ENCODE peak calls at places on chromosome 3, in five cellular contexts. One of them, this sample, is unnamed.

GRCh38 chr3:72591522-72592421 is 256.5 kb downstream of the SHQ1 start:
- DNase-seq in adrenal gland: peak
- DNase-seq in upper lobe of right lung: no peak
- DNase-seq in nephron progenitor cell: peak
- DNase-seq in omental fat pad: no peak
- DNase-seq in this sample: no peak

GRCh38 chr3:122794483-122794778 is 438 bp upstream of the SLC49A4 start:
- DNase-seq in nephron progenitor cell: no peak
- DNase-seq in upper lobe of right lung: no peak
- DNase-seq in adrenal gland: no peak
- DNase-seq in omental fat pad: no peak
- DNase-seq in this sample: no peak

GRCh38 chr3:158672293-158673176 is at the start of gene LXN:
- DNase-seq in nephron progenitor cell: peak
- DNase-seq in upper lobe of right lung: peak
- DNase-seq in omental fat pad: peak
- DNase-seq in adrenal gland: peak
- DNase-seq in this sample: peak

GRCh38 chr3:155019576-155019975 is 60.5 kb upstream of the MME start:
- DNase-seq in upper lobe of right lung: no peak
- DNase-seq in adrenal gland: no peak
- DNase-seq in omental fat pad: no peak
- DNase-seq in nephron progenitor cell: no peak
- DNase-seq in this sample: no peak

GRCh38 chr3:13040381-13041074 is 32.7 kb downstream of the IQSEC1 start:
- DNase-seq in nephron progenitor cell: no peak
- DNase-seq in upper lobe of right lung: no peak
- DNase-seq in omental fat pad: no peak
- DNase-seq in adrenal gland: no peak
- DNase-seq in this sample: no peak

GRCh38 chr3:178434206-178434805 is 101.9 kb upstream of the KCNMB2 start:
- DNase-seq in omental fat pad: no peak
- DNase-seq in adrenal gland: no peak
- DNase-seq in nephron progenitor cell: no peak
- DNase-seq in upper lobe of right lung: no peak
- DNase-seq in this sample: no peak

GRCh38 chr3:35529337-35529736 is 110.0 kb upstream of the ARPP21 start:
- DNase-seq in upper lobe of right lung: no peak
- DNase-seq in adrenal gland: no peak
- DNase-seq in omental fat pad: no peak
- DNase-seq in nephron progenitor cell: no peak
- DNase-seq in this sample: no peak

GRCh38 chr3:8336456-8336855 is 165.2 kb upstream of the LMCD1 start:
- DNase-seq in upper lobe of right lung: no peak
- DNase-seq in nephron progenitor cell: no peak
- DNase-seq in adrenal gland: no peak
- DNase-seq in omental fat pad: no peak
- DNase-seq in this sample: no peak

GRCh38 chr3:172844428-172844827 is 93.9 kb downstream of the ECT2 start:
- DNase-seq in adrenal gland: no peak
- DNase-seq in omental fat pad: no peak
- DNase-seq in nephron progenitor cell: no peak
- DNase-seq in upper lobe of right lung: no peak
- DNase-seq in this sample: no peak

GRCh38 chr3:103907567-103907966 is 1459.1 kb upstream of the ALCAM start:
- DNase-seq in upper lobe of right lung: no peak
- DNase-seq in adrenal gland: no peak
- DNase-seq in omental fat pad: no peak
- DNase-seq in nephron progenitor cell: no peak
- DNase-seq in this sample: no peak

GRCh38 chr3:141345951-141346817 is 22.1 kb upstream of the ZBTB38 start:
- DNase-seq in nephron progenitor cell: no peak
- DNase-seq in omental fat pad: no peak
- DNase-seq in adrenal gland: no peak
- DNase-seq in upper lobe of right lung: no peak
- DNase-seq in this sample: no peak

GRCh38 chr3:133490468-133491351 is 82.8 kb upstream of the CDV3 start:
- DNase-seq in adrenal gland: no peak
- DNase-seq in upper lobe of right lung: no peak
- DNase-seq in omental fat pad: no peak
- DNase-seq in nephron progenitor cell: no peak
- DNase-seq in this sample: no peak

GRCh38 chr3:151146071-151146730 is 56.8 kb downstream of the GPR171 start:
- DNase-seq in omental fat pad: no peak
- DNase-seq in nephron progenitor cell: peak
- DNase-seq in adrenal gland: peak
- DNase-seq in upper lobe of right lung: peak
- DNase-seq in this sample: no peak

GRCh38 chr3:111227216-111227615 is 155.6 kb downstream of the NECTIN3 start:
- DNase-seq in nephron progenitor cell: no peak
- DNase-seq in adrenal gland: no peak
- DNase-seq in omental fat pad: no peak
- DNase-seq in upper lobe of right lung: no peak
- DNase-seq in this sample: no peak

GRCh38 chr3:117997201-117998049 is 1037.2 kb downstream of the IGSF11 start:
- DNase-seq in adrenal gland: peak
- DNase-seq in nephron progenitor cell: peak
- DNase-seq in omental fat pad: peak
- DNase-seq in upper lobe of right lung: peak
- DNase-seq in this sample: no peak

GRCh38 chr3:124860599-124860998 is 26.6 kb downstream of the ITGB5 start:
- DNase-seq in adrenal gland: peak
- DNase-seq in nephron progenitor cell: no peak
- DNase-seq in upper lobe of right lung: no peak
- DNase-seq in omental fat pad: peak
- DNase-seq in this sample: no peak

GRCh38 chr3:113265281-113265680 is 53.9 kb downstream of the BOC start:
- DNase-seq in omental fat pad: no peak
- DNase-seq in nephron progenitor cell: no peak
- DNase-seq in adrenal gland: no peak
- DNase-seq in upper lobe of right lung: no peak
- DNase-seq in this sample: no peak

GRCh38 chr3:184241447-184242296 is 7.1 kb downstream of the ALG3 start:
- DNase-seq in upper lobe of right lung: peak
- DNase-seq in adrenal gland: peak
- DNase-seq in nephron progenitor cell: peak
- DNase-seq in omental fat pad: no peak
- DNase-seq in this sample: no peak

GRCh38 chr3:100556656-100557310 is 52.6 kb upstream of the ADGRG7 start:
- DNase-seq in nephron progenitor cell: no peak
- DNase-seq in upper lobe of right lung: no peak
- DNase-seq in omental fat pad: no peak
- DNase-seq in adrenal gland: no peak
- DNase-seq in this sample: no peak

GRCh38 chr3:182364723-182365650 is 428.3 kb upstream of the ATP11B start:
- DNase-seq in adrenal gland: no peak
- DNase-seq in nephron progenitor cell: no peak
- DNase-seq in omental fat pad: no peak
- DNase-seq in upper lobe of right lung: no peak
- DNase-seq in this sample: no peak

GRCh38 chr3:16171009-16171408 is 3.5 kb upstream of the GALNT15 start:
- DNase-seq in nephron progenitor cell: no peak
- DNase-seq in upper lobe of right lung: no peak
- DNase-seq in omental fat pad: no peak
- DNase-seq in adrenal gland: no peak
- DNase-seq in this sample: no peak

GRCh38 chr3:12288466-12289129 is at the start of gene PPARG:
- DNase-seq in omental fat pad: no peak
- DNase-seq in adrenal gland: no peak
- DNase-seq in nephron progenitor cell: peak
- DNase-seq in upper lobe of right lung: peak
- DNase-seq in this sample: no peak

GRCh38 chr3:53231532-53232511 is 24.0 kb downstream of the TKT start:
- DNase-seq in nephron progenitor cell: no peak
- DNase-seq in omental fat pad: no peak
- DNase-seq in adrenal gland: peak
- DNase-seq in upper lobe of right lung: peak
- DNase-seq in this sample: no peak

GRCh38 chr3:68972358-68972979 is 40.1 kb upstream of the TAFA4 start:
- DNase-seq in nephron progenitor cell: peak
- DNase-seq in upper lobe of right lung: no peak
- DNase-seq in omental fat pad: no peak
- DNase-seq in adrenal gland: peak
- DNase-seq in this sample: no peak
- TF ChIP-seq CTCF in nephron progenitor cell: peak
- TF ChIP-seq CTCF in upper lobe of right lung: peak
- TF ChIP-seq CTCF in omental fat pad: no peak
- TF ChIP-seq CTCF in adrenal gland: peak
- TF ChIP-seq CTCF in this sample: peak

DNA sequence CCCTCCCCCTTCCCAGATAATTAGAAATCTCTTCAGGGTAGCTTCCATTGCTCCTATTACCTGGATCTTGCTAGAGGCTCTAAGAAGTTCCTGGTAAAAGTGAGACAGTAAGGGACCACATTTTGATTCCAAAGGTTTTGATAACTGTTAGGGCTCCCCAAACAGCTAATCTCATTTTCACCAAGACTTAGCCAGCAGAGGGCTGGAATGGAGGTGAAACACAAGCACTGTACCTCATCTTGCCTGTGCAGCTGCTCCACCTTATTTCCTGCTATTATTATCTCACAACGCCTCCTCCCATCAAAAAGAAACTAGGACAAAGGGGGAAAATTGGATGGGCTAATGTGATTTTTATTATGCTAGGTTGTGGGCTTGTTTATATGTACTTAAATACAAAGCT is 7.3 kb downstream of the SETD5 start:
- DNase-seq in omental fat pad: no peak
- DNase-seq in upper lobe of right lung: no peak
- DNase-seq in nephron progenitor cell: no peak
- DNase-seq in adrenal gland: no peak
- DNase-seq in this sample: no peak
- TF ChIP-seq CTCF in omental fat pad: no peak
- TF ChIP-seq CTCF in upper lobe of right lung: no peak
- TF ChIP-seq CTCF in nephron progenitor cell: no peak
- TF ChIP-seq CTCF in adrenal gland: no peak
- TF ChIP-seq CTCF in this sample: no peak

GRCh38 chr3:25468866-25469319 is 40.8 kb downstream of the RARB start:
- DNase-seq in omental fat pad: no peak
- DNase-seq in adrenal gland: peak
- DNase-seq in upper lobe of right lung: no peak
- DNase-seq in nephron progenitor cell: peak
- DNase-seq in this sample: no peak
- TF ChIP-seq CTCF in omental fat pad: no peak
- TF ChIP-seq CTCF in adrenal gland: peak
- TF ChIP-seq CTCF in upper lobe of right lung: peak
- TF ChIP-seq CTCF in nephron progenitor cell: no peak
- TF ChIP-seq CTCF in this sample: no peak

GRCh38 chr3:126341755-126342150 is 15.5 kb downstream of the KLF15 start:
- DNase-seq in upper lobe of right lung: peak
- DNase-seq in nephron progenitor cell: no peak
- DNase-seq in omental fat pad: no peak
- DNase-seq in adrenal gland: no peak
- DNase-seq in this sample: no peak

GRCh38 chr3:126342211-126342610 is 15.0 kb downstream of the KLF15 start:
- DNase-seq in upper lobe of right lung: peak
- DNase-seq in omental fat pad: no peak
- DNase-seq in adrenal gland: no peak
- DNase-seq in nephron progenitor cell: no peak
- DNase-seq in this sample: no peak

GRCh38 chr3:126344380-126345041 is 12.7 kb downstream of the KLF15 start:
- DNase-seq in nephron progenitor cell: peak
- DNase-seq in upper lobe of right lung: peak
- DNase-seq in omental fat pad: no peak
- DNase-seq in adrenal gland: no peak
- DNase-seq in this sample: no peak

GRCh38 chr3:126343675-126344074 is 13.5 kb downstream of the KLF15 start:
- DNase-seq in upper lobe of right lung: peak
- DNase-seq in adrenal gland: no peak
- DNase-seq in omental fat pad: no peak
- DNase-seq in nephron progenitor cell: no peak
- DNase-seq in this sample: no peak

DNA sequence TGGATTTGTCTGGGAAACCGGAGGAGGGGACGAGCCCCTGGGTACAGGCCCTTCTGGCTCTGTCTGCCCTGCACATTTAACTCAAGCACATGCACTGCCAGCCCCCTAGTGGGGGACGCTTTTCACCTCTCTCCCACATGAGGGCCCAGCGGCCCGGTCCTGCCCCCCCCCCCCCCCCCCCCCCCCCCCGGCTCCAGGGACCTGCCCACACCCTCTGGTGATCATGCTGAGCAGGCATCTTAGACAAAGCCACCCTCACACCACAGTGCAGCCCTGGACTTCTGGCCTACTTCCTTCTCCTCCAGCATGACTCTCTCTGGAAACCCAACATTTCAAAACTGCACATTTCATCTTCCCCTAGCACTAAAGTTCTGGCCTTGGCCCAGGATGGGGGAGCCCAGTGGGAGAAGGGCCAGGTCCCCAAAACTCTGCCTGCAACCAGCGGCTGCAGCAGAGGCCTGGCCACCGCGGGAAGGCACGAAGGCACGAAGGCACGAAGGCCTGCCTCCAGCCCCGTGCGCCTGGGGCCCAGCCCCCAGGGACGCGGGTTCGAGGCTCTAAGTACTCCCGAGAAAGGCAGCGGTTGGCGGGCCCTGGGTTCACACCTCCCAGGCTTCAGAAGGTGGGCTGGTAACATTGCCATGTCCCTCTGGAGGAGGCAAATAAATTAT is 14.1 kb downstream of the KLF15 start:
- DNase-seq in omental fat pad: no peak
- DNase-seq in upper lobe of right lung: peak
- DNase-seq in adrenal gland: no peak
- DNase-seq in nephron progenitor cell: peak
- DNase-seq in this sample: no peak
- TF ChIP-seq CTCF in omental fat pad: no peak
- TF ChIP-seq CTCF in upper lobe of right lung: no peak
- TF ChIP-seq CTCF in adrenal gland: no peak
- TF ChIP-seq CTCF in nephron progenitor cell: no peak
- TF ChIP-seq CTCF in this sample: no peak

This sample was measured in esophagus squamous epithelium.